ENCODE peak calls at places on chromosomes 11 and 22, in six cellular contexts. One of them, this sample, is unnamed.

GRCh38 chr11:62245271-62245753 is 3.3 kb downstream of the SCGB1D2 start:
- DNase-seq in K562: peak; percentile 38
- DNase-seq in A549: peak; percentile 29
- DNase-seq in endothelial cell of umbilical vein: peak; percentile 51
- DNase-seq in HCT116: no peak
- DNase-seq in GM12878: no peak
- DNase-seq in this sample: peak; percentile 58

GRCh38 chr11:124278261-124278660 is 22.1 kb downstream of the OR8G5 start:
- DNase-seq in HCT116: no peak
- DNase-seq in A549: no peak
- DNase-seq in K562: no peak
- DNase-seq in endothelial cell of umbilical vein: no peak
- DNase-seq in GM12878: no peak
- DNase-seq in this sample: no peak

GRCh38 chr22:48882636-48883200 is 945.0 kb downstream of the BRD1 start:
- DNase-seq in K562: no peak
- DNase-seq in A549: no peak
- DNase-seq in endothelial cell of umbilical vein: no peak
- DNase-seq in HCT116: no peak
- DNase-seq in GM12878: no peak
- DNase-seq in this sample: no peak

GRCh38 chr22:20156611-20157415 is 6.0 kb upstream of the CCDC188 start:
- DNase-seq in K562: peak; percentile 100
- DNase-seq in A549: peak; percentile 62
- DNase-seq in HCT116: peak; percentile 52
- DNase-seq in GM12878: peak; percentile 17
- DNase-seq in endothelial cell of umbilical vein: peak; percentile 77
- DNase-seq in this sample: peak; percentile 82

GRCh38 chr11:103413266-103413888 is 304.2 kb downstream of the DYNC2H1 start:
- DNase-seq in K562: no peak
- DNase-seq in GM12878: no peak
- DNase-seq in endothelial cell of umbilical vein: no peak
- DNase-seq in A549: no peak
- DNase-seq in HCT116: no peak
- DNase-seq in this sample: no peak

GRCh38 chr22:25148149-25148691 is 51.4 kb upstream of the CRYBB3 start:
- DNase-seq in GM12878: no peak
- DNase-seq in HCT116: no peak
- DNase-seq in A549: no peak
- DNase-seq in endothelial cell of umbilical vein: peak; percentile 77
- DNase-seq in K562: no peak
- DNase-seq in this sample: no peak

GRCh38 chr22:36329217-36330078 is 58.3 kb downstream of the MYH9 start:
- DNase-seq in GM12878: no peak
- DNase-seq in A549: peak; percentile 92
- DNase-seq in endothelial cell of umbilical vein: peak; percentile 95
- DNase-seq in HCT116: peak; percentile 52
- DNase-seq in K562: peak; percentile 56
- DNase-seq in this sample: peak; percentile 96

GRCh38 chr11:17641792-17642350 is 77.5 kb upstream of the MYOD1 start:
- DNase-seq in HCT116: no peak
- DNase-seq in endothelial cell of umbilical vein: no peak
- DNase-seq in GM12878: no peak
- DNase-seq in K562: no peak
- DNase-seq in A549: no peak
- DNase-seq in this sample: no peak

GRCh38 chr11:59197990-59198389 is 14.7 kb downstream of the MPEG1 start:
- DNase-seq in A549: no peak
- DNase-seq in HCT116: no peak
- DNase-seq in GM12878: no peak
- DNase-seq in K562: no peak
- DNase-seq in endothelial cell of umbilical vein: peak; percentile 14
- DNase-seq in this sample: no peak

GRCh38 chr11:57072640-57073039 is 83.9 kb downstream of the OR5AK2 start:
- DNase-seq in endothelial cell of umbilical vein: peak; percentile 92
- DNase-seq in K562: no peak
- DNase-seq in HCT116: peak; percentile 2
- DNase-seq in A549: peak; percentile 93
- DNase-seq in GM12878: no peak
- DNase-seq in this sample: no peak

GRCh38 chr22:20154602-20155183 is 3.8 kb upstream of the CCDC188 start:
- DNase-seq in GM12878: no peak
- DNase-seq in K562: peak; percentile 77
- DNase-seq in A549: no peak
- DNase-seq in endothelial cell of umbilical vein: no peak
- DNase-seq in HCT116: no peak
- DNase-seq in this sample: peak; percentile 26

GRCh38 chr11:14073821-14074529 is 111.5 kb downstream of the SPON1 start:
- DNase-seq in K562: no peak
- DNase-seq in GM12878: no peak
- DNase-seq in endothelial cell of umbilical vein: no peak
- DNase-seq in A549: no peak
- DNase-seq in HCT116: no peak
- DNase-seq in this sample: no peak

GRCh38 chr22:41405588-41405987 is 23.8 kb downstream of the TEF start:
- DNase-seq in HCT116: no peak
- DNase-seq in endothelial cell of umbilical vein: no peak
- DNase-seq in K562: no peak
- DNase-seq in GM12878: no peak
- DNase-seq in A549: no peak
- DNase-seq in this sample: no peak

GRCh38 chr22:32331918-32332725 is 25.5 kb upstream of the RFPL3 start:
- DNase-seq in K562: no peak
- DNase-seq in GM12878: no peak
- DNase-seq in endothelial cell of umbilical vein: no peak
- DNase-seq in HCT116: no peak
- DNase-seq in A549: no peak
- DNase-seq in this sample: no peak

GRCh38 chr22:47627561-47628253 is 865.3 kb downstream of the TBC1D22A start:
- DNase-seq in HCT116: peak; percentile 7
- DNase-seq in K562: no peak
- DNase-seq in endothelial cell of umbilical vein: no peak
- DNase-seq in GM12878: no peak
- DNase-seq in A549: no peak
- DNase-seq in this sample: no peak

GRCh38 chr11:74418509-74418895 is 20.3 kb upstream of the PGM2L1 start:
- DNase-seq in K562: no peak
- DNase-seq in A549: peak; percentile 64
- DNase-seq in GM12878: no peak
- DNase-seq in HCT116: no peak
- DNase-seq in endothelial cell of umbilical vein: peak; percentile 95
- DNase-seq in this sample: peak; percentile 35

GRCh38 chr11:58330861-58331260 is 28.0 kb downstream of the OR5B17 start:
- DNase-seq in GM12878: no peak
- DNase-seq in A549: no peak
- DNase-seq in endothelial cell of umbilical vein: no peak
- DNase-seq in K562: no peak
- DNase-seq in HCT116: no peak
- DNase-seq in this sample: no peak

GRCh38 chr11:613369-613968 is 2.3 kb downstream of the IRF7 start:
- DNase-seq in endothelial cell of umbilical vein: peak; percentile 48
- DNase-seq in K562: peak; percentile 89
- DNase-seq in A549: peak; percentile 49
- DNase-seq in GM12878: no peak
- DNase-seq in HCT116: peak; percentile 59
- DNase-seq in this sample: peak; percentile 70

GRCh38 chr11:614583-615452 is 932 bp downstream of the IRF7 start:
- DNase-seq in endothelial cell of umbilical vein: no peak
- DNase-seq in GM12878: no peak
- DNase-seq in A549: no peak
- DNase-seq in HCT116: no peak
- DNase-seq in K562: no peak
- DNase-seq in this sample: no peak

GRCh38 chr11:615453-616319 is at the start of gene IRF7:
- DNase-seq in HCT116: peak; percentile 73
- DNase-seq in endothelial cell of umbilical vein: peak; percentile 90
- DNase-seq in A549: peak; percentile 90
- DNase-seq in K562: peak; percentile 86
- DNase-seq in GM12878: peak; percentile 89
- DNase-seq in this sample: peak; percentile 98

GRCh38 chr11:612961-613300 is 2.8 kb downstream of the IRF7 start:
- DNase-seq in endothelial cell of umbilical vein: no peak
- DNase-seq in GM12878: no peak
- DNase-seq in K562: no peak
- DNase-seq in A549: no peak
- DNase-seq in HCT116: no peak
- DNase-seq in this sample: no peak

GRCh38 chr11:614091-614582 is 1.6 kb downstream of the IRF7 start:
- DNase-seq in A549: no peak
- DNase-seq in GM12878: no peak
- DNase-seq in endothelial cell of umbilical vein: no peak
- DNase-seq in HCT116: no peak
- DNase-seq in K562: no peak
- DNase-seq in this sample: no peak
- H3K4me3 ChIP-seq in A549: no peak overlapping the region
- H3K4me3 ChIP-seq in GM12878: peak overlapping the region; percentile 90
- H3K4me3 ChIP-seq in endothelial cell of umbilical vein: no peak overlapping the region
- H3K4me3 ChIP-seq in HCT116: no peak overlapping the region
- H3K4me3 ChIP-seq in K562: no peak overlapping the region
- H3K4me3 ChIP-seq in this sample: no peak overlapping the region

GRCh38 chr11:31487848-31488247 is 21.6 kb downstream of the IMMP1L start:
- DNase-seq in A549: peak; percentile 68
- DNase-seq in HCT116: peak; percentile 44
- DNase-seq in K562: no peak
- DNase-seq in endothelial cell of umbilical vein: peak; percentile 74
- DNase-seq in GM12878: no peak
- DNase-seq in this sample: peak; percentile 57
- TF ChIP-seq CTCF in A549: peak; percentile 63
- TF ChIP-seq CTCF in HCT116: peak; percentile 63
- TF ChIP-seq CTCF in K562: peak; percentile 34
- TF ChIP-seq CTCF in endothelial cell of umbilical vein: peak; percentile 28
- TF ChIP-seq CTCF in GM12878: peak; percentile 21
- TF ChIP-seq CTCF in this sample: peak; percentile 5

GRCh38 chr11:2586793-2587131 is 113.0 kb downstream of the KCNQ1OT1 start:
- DNase-seq in A549: no peak
- DNase-seq in endothelial cell of umbilical vein: no peak
- DNase-seq in GM12878: no peak
- DNase-seq in K562: no peak
- DNase-seq in HCT116: no peak
- DNase-seq in this sample: no peak

GRCh38 chr11:2584434-2584811 is 115.4 kb downstream of the KCNQ1OT1 start:
- DNase-seq in A549: no peak
- DNase-seq in GM12878: no peak
- DNase-seq in HCT116: no peak
- DNase-seq in K562: no peak
- DNase-seq in endothelial cell of umbilical vein: no peak
- DNase-seq in this sample: no peak

GRCh38 chr11:2584812-2585565 is 114.8 kb downstream of the KCNQ1OT1 start:
- DNase-seq in endothelial cell of umbilical vein: no peak
- DNase-seq in A549: no peak
- DNase-seq in HCT116: no peak
- DNase-seq in GM12878: no peak
- DNase-seq in K562: no peak
- DNase-seq in this sample: no peak

GRCh38 chr11:2586091-2586792 is 113.6 kb downstream of the KCNQ1OT1 start:
- DNase-seq in A549: no peak
- DNase-seq in GM12878: no peak
- DNase-seq in K562: no peak
- DNase-seq in endothelial cell of umbilical vein: no peak
- DNase-seq in HCT116: no peak
- DNase-seq in this sample: no peak

DNA sequence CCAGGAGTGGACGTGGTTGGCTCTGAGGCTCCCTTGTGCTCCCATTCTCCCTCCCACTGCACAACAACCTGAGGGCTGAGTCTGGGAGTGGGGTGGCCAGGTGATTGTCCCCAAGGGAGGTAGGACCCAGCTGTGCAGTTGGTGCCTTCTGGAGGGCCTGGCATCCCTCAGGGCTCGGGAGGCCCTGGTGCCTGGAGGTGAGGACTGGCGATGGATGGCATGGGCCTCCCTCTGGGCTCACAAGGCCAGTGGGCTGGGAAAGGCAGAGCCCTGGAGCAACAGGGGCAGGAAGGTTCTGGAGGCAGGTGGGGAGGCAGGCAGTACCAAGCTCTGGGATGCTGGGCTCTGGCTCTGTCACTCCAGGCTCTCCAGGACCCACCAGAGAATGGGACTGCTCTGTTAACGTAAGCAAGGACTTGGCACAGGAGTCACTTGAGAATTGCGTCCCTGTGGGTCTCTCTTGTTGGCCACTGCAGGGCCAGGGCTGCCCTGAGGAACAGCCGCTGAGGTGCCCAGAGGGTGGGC is 114.2 kb downstream of the KCNQ1OT1 start:
- DNase-seq in HCT116: no peak
- DNase-seq in endothelial cell of umbilical vein: no peak
- DNase-seq in A549: no peak
- DNase-seq in GM12878: no peak
- DNase-seq in K562: no peak
- DNase-seq in this sample: no peak
- TF ChIP-seq MAX in HCT116: no peak
- TF ChIP-seq MAX in endothelial cell of umbilical vein: no peak
- TF ChIP-seq MAX in A549: no peak
- TF ChIP-seq MAX in GM12878: no peak
- TF ChIP-seq MAX in K562: no peak
- TF ChIP-seq MAX in this sample: no peak

GRCh38 chr11:121451178-121451981 is 734 bp upstream of the SORL1 start:
- DNase-seq in HCT116: no peak
- DNase-seq in endothelial cell of umbilical vein: no peak
- DNase-seq in K562: no peak
- DNase-seq in A549: no peak
- DNase-seq in GM12878: no peak
- DNase-seq in this sample: peak; percentile 36

GRCh38 chr11:121455115-121455514 is 2.3 kb upstream of the SORL1-AS1 start:
- DNase-seq in endothelial cell of umbilical vein: no peak
- DNase-seq in HCT116: no peak
- DNase-seq in A549: no peak
- DNase-seq in K562: no peak
- DNase-seq in GM12878: no peak
- DNase-seq in this sample: no peak

GRCh38 chr11:121451982-121452608 is at the start of gene SORL1:
- DNase-seq in GM12878: no peak
- DNase-seq in endothelial cell of umbilical vein: peak; percentile 26
- DNase-seq in HCT116: no peak
- DNase-seq in K562: peak; percentile 24
- DNase-seq in A549: peak; percentile 64
- DNase-seq in this sample: peak; percentile 85

GRCh38 chr11:121452609-121453150 is at the start of gene SORL1-AS1:
- DNase-seq in GM12878: no peak
- DNase-seq in HCT116: no peak
- DNase-seq in K562: no peak
- DNase-seq in A549: peak; percentile 3
- DNase-seq in endothelial cell of umbilical vein: no peak
- DNase-seq in this sample: peak; percentile 50

DNA sequence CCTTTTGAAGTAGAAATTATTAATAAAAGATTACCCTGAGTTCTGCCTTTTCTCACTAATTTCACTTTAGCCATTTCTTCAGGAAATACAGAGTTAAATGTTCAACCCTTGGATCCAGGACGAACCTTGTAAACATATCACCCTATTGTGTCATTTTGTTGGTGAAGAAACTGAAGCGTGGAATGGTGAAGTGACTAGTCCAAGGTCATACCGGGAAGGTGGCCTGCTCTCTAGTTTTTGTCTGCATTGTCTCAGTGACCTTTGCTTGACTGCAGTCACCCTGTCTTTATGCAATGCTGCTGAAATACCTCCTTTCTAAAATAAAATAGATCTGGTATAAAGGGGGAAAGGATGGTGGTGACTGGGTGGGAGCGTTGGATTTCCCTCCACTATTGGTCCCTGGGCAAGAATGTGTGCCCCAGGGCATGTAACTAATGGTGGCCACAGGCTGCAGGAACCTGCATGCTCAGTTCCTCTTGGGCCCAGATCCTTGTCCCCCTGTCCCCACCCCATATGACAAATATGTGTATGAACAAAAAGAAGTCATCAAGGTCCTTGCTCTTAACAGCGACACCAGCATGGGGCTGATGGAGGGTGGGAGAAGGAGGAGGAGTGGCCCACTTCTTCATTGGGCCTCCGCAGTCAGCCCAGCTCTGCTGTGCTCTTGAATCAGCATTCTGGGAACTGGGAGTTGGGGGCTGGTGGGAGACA is 977 bp upstream of the SORL1-AS1 start:
- DNase-seq in endothelial cell of umbilical vein: no peak
- DNase-seq in A549: no peak
- DNase-seq in K562: no peak
- DNase-seq in HCT116: no peak
- DNase-seq in GM12878: no peak
- DNase-seq in this sample: no peak
- H3K4me3 ChIP-seq in endothelial cell of umbilical vein: no peak overlapping the region
- H3K4me3 ChIP-seq in A549: no peak overlapping the region
- H3K4me3 ChIP-seq in K562: no peak overlapping the region
- H3K4me3 ChIP-seq in HCT116: no peak overlapping the region
- H3K4me3 ChIP-seq in GM12878: peak overlapping the region; percentile 71
- H3K4me3 ChIP-seq in this sample: peak overlapping the region; percentile 74